ENCODE peak calls at places on chromosomes 12 and 14, in eight cellular contexts. Y is AG20443, T is prostate gland, F is NCI-H1105, X is right cardiac atrium, Z is GM20000, D is NCI-H1436, O is EL. U is an unnamed sample.

GRCh38 chr14:67137744-67138371 is 51.4 kb upstream of the GARIN2 start:
- DNase-seq in Y (peak), T (no peak), F (no peak), X (no peak), Z (peak), D (peak), O (peak), U (peak)

GRCh38 chr14:106883218-106883692 is 1356.9 kb downstream of the TMEM121 start:
- DNase-seq in Y (no peak), T (no peak), F (no peak), X (peak), Z (no peak), D (no peak), O (peak), U (peak)

GRCh38 chr12:47433876-47434275 is 272.0 kb downstream of the RPAP3 start:
- DNase-seq in Y (no peak), T (no peak), F (no peak), X (no peak), Z (no peak), D (no peak), O (peak), U (no peak)

GRCh38 chr14:30227871-30228270 is 300.2 kb upstream of the PRKD1 start:
- DNase-seq in Y (peak), T (no peak), F (no peak), X (no peak), Z (no peak), D (no peak), O (peak), U (no peak)

GRCh38 chr14:104664107-104664506 is 25.3 kb upstream of the INF2 start:
- DNase-seq in Y (no peak), T (no peak), F (no peak), X (no peak), Z (no peak), D (no peak), O (no peak), U (no peak)

GRCh38 chr12:107130830-107131760 is 37.7 kb upstream of the CRY1 start:
- DNase-seq in Y (no peak), T (no peak), F (peak), X (no peak), Z (no peak), D (peak), O (no peak), U (no peak)

GRCh38 chr12:54723653-54724256 is 75.6 kb upstream of the DCD start:
- DNase-seq in Y (no peak), T (no peak), F (peak), X (no peak), Z (peak), D (no peak), O (peak), U (peak)

GRCh38 chr12:111692575-111693210 is 6.8 kb downstream of the ACAD10 start:
- DNase-seq in Y (peak), T (no peak), F (no peak), X (no peak), Z (no peak), D (no peak), O (peak), U (peak)

GRCh38 chr14:49586673-49587460 is 687 bp upstream of the RPS29 start:
- DNase-seq in Y (peak), T (no peak), F (peak), X (no peak), Z (peak), D (peak), O (peak), U (peak)

GRCh38 chr14:85416771-85417170 is 113.2 kb upstream of the FLRT2 start:
- DNase-seq in Y (peak), T (no peak), F (no peak), X (no peak), Z (no peak), D (no peak), O (peak), U (peak)

GRCh38 chr14:100336618-100337530 is 13.7 kb downstream of the SLC25A47 start:
- DNase-seq in Y (no peak), T (no peak), F (no peak), X (peak), Z (peak), D (no peak), O (no peak), U (no peak)

GRCh38 chr12:7705846-7706245 is 5.4 kb upstream of the DPPA3 start:
- DNase-seq in Y (no peak), T (no peak), F (no peak), X (no peak), Z (no peak), D (no peak), O (no peak), U (no peak)

GRCh38 chr14:22552827-22553076 is 36.3 kb downstream of the DAD1 start:
- DNase-seq in Y (no peak), T (no peak), F (no peak), X (no peak), Z (no peak), D (no peak), O (no peak), U (no peak)

GRCh38 chr12:46788247-46788887 is 37.4 kb downstream of the SLC38A4 start:
- DNase-seq in Y (no peak), T (no peak), F (no peak), X (no peak), Z (no peak), D (no peak), O (peak), U (no peak)

GRCh38 chr14:87888136-87888999 is 104.6 kb downstream of the GALC start:
- DNase-seq in Y (peak), T (no peak), F (no peak), X (peak), Z (peak), D (no peak), O (peak), U (peak)

GRCh38 chr12:63276537-63277365 is 125.8 kb upstream of the AVPR1A start:
- DNase-seq in Y (peak), T (no peak), F (peak), X (no peak), Z (peak), D (peak), O (peak), U (peak)

GRCh38 chr12:2177003-2177402 is 124.2 kb downstream of the CACNA1C start:
- DNase-seq in Y (no peak), T (no peak), F (no peak), X (no peak), Z (no peak), D (no peak), O (no peak), U (no peak)

GRCh38 chr12:9868271-9868815 is 811 bp downstream of the CLEC2B start:
- DNase-seq in Y (no peak), T (no peak), F (no peak), X (no peak), Z (no peak), D (no peak), O (no peak), U (peak)

GRCh38 chr12:67969134-67969782 is 20.0 kb upstream of the IFNG-AS1 start:
- DNase-seq in Y (peak), T (no peak), F (no peak), X (no peak), Z (no peak), D (no peak), O (no peak), U (no peak)

GRCh38 chr14:69631509-69631908 is 20.1 kb downstream of the SUSD6 start:
- DNase-seq in Y (peak), T (no peak), F (no peak), X (no peak), Z (no peak), D (no peak), O (peak), U (no peak)

GRCh38 chr14:101916816-101917412 is 47.5 kb upstream of the DYNC1H1 start:
- DNase-seq in Y (no peak), T (no peak), F (no peak), X (no peak), Z (no peak), D (no peak), O (no peak), U (no peak)

GRCh38 chr12:106915635-106916026 is 40.1 kb upstream of the TMEM263 start:
- DNase-seq in Y (no peak), T (no peak), F (no peak), X (no peak), Z (no peak), D (no peak), O (no peak), U (no peak)

GRCh38 chr14:38404100-38404541 is 148.2 kb upstream of the CLEC14A start:
- DNase-seq in Y (peak), T (no peak), F (no peak), X (no peak), Z (no peak), D (no peak), O (peak), U (no peak)

U was measured in KBM-7.